ENCODE peak calls at places on chromosome 18, in eight cellular contexts. V is Panc1, A is HCT116, U is GM23338, M is HepG2, C is SK-N-SH, I is K562, W is GM12878. P is an unnamed sample.

GRCh38 chr18:36297419-36298112 is at the start of gene FHOD3:
- DNase-seq in V (no peak), A (no peak), U (peak), M (no peak), C (peak), I (peak), W (no peak), P (no peak)

GRCh38 chr18:2513616-2514015 is 57.7 kb downstream of the METTL4 start:
- DNase-seq in V (no peak), A (no peak), U (no peak), M (no peak), C (no peak), I (no peak), W (no peak), P (no peak)

GRCh38 chr18:41783065-41783818 is 171.8 kb upstream of the PIK3C3 start:
- DNase-seq in V (no peak), A (no peak), U (no peak), M (no peak), C (no peak), I (no peak), W (no peak), P (no peak)

GRCh38 chr18:24268784-24269550 is 128.7 kb downstream of the OSBPL1A start:
- DNase-seq in V (no peak), A (no peak), U (peak), M (no peak), C (no peak), I (no peak), W (no peak), P (no peak)

GRCh38 chr18:37987901-37988300 is 422.3 kb upstream of the CELF4 start:
- DNase-seq in V (no peak), A (no peak), U (no peak), M (no peak), C (no peak), I (no peak), W (no peak), P (no peak)

GRCh38 chr18:42290318-42291307 is 335.6 kb downstream of the PIK3C3 start:
- DNase-seq in V (no peak), A (no peak), U (no peak), M (no peak), C (no peak), I (no peak), W (no peak), P (no peak)

GRCh38 chr18:10524507-10525425 is 1.1 kb upstream of the NAPG start:
- DNase-seq in V (no peak), A (no peak), U (no peak), M (peak), C (no peak), I (no peak), W (no peak), P (peak)

GRCh38 chr18:51339866-51340265 is 142.4 kb upstream of the MEX3C start:
- DNase-seq in V (no peak), A (no peak), U (no peak), M (no peak), C (no peak), I (no peak), W (no peak), P (no peak)

GRCh38 chr18:54229660-54230059 is 5.2 kb upstream of the MBD2 start:
- DNase-seq in V (no peak), A (no peak), U (no peak), M (no peak), C (no peak), I (no peak), W (no peak), P (no peak)

GRCh38 chr18:10419420-10420103 is 34.9 kb upstream of the APCDD1 start:
- DNase-seq in V (no peak), A (no peak), U (no peak), M (no peak), C (no peak), I (no peak), W (no peak), P (no peak)

GRCh38 chr18:61995547-61996062 is 102.8 kb upstream of the RNF152 start:
- DNase-seq in V (no peak), A (no peak), U (no peak), M (no peak), C (no peak), I (no peak), W (no peak), P (no peak)

GRCh38 chr18:47418746-47419145 is 167.3 kb upstream of the SKOR2 start:
- DNase-seq in V (no peak), A (no peak), U (peak), M (no peak), C (no peak), I (no peak), W (no peak), P (no peak)

GRCh38 chr18:8045890-8046289 is 478.8 kb downstream of the PTPRM start:
- DNase-seq in V (no peak), A (peak), U (no peak), M (no peak), C (no peak), I (no peak), W (no peak), P (no peak)

GRCh38 chr18:37432796-37433195 is 132.8 kb downstream of the CELF4 start:
- DNase-seq in V (no peak), A (no peak), U (no peak), M (no peak), C (no peak), I (no peak), W (no peak), P (no peak)

GRCh38 chr18:54224379-54225014 is at the start of gene MBD2:
- DNase-seq in V (peak), A (peak), U (peak), M (peak), C (peak), I (peak), W (peak), P (peak)

DNA sequence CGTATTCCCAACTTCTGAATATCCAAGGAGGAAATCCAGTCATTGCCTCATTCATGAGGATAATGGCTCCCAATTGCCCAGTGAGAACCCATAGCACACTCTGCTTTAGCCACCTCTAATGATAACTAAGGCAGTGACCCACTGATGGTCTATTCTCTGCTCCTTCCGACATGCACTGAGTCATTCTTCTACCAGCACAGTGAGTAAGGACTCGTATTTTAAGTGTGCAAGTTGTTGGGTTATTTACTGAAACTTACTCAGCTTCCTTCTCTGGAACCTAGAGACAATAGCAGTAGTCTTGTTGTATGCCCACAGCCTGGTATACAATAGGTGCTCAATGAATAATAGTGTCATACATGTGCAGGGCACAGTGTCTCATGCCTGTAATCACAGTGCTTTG is 81.1 kb upstream of the ZNF397 start:
- DNase-seq in V (no peak), A (no peak), U (no peak), M (no peak), C (no peak), I (no peak), W (no peak), P (no peak)
- H3K4me3 ChIP-seq in V (no peak), A (no peak), U (no peak), M (no peak), C (no peak), I (no peak), W (no peak), P (no peak)

GRCh38 chr18:49175476-49175875 is 224.7 kb upstream of the SMAD7 start:
- DNase-seq in V (no peak), A (no peak), U (no peak), M (no peak), C (no peak), I (no peak), W (no peak), P (no peak)

GRCh38 chr18:49177812-49178211 is 227.0 kb upstream of the SMAD7 start:
- DNase-seq in V (no peak), A (no peak), U (no peak), M (peak), C (no peak), I (no peak), W (no peak), P (no peak)

GRCh38 chr18:49175071-49175470 is 224.3 kb upstream of the SMAD7 start:
- DNase-seq in V (no peak), A (no peak), U (no peak), M (no peak), C (no peak), I (no peak), W (no peak), P (no peak)

GRCh38 chr18:49178736-49179135 is 228.0 kb upstream of the SMAD7 start:
- DNase-seq in V (no peak), A (peak), U (peak), M (peak), C (peak), I (peak), W (no peak), P (peak)

DNA sequence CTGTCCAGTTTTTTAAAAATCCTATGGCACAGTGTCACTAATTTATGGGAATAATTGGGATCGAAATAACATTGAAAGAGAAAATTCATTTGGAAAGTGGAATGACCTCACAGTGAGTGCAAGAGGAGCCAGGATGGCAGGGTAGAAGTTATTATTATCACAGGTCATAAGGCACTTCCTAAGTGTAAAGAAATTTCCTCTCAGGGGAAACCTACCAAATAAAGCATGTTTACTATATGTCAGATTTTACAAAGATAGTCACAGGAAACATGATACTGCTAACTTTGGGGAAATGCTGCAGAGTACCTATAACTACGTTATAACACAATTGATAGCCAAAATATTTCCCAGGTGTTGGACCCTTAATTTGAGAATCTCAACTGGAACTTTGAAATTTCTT is 226.3 kb upstream of the SMAD7 start:
- DNase-seq in V (no peak), A (no peak), U (no peak), M (no peak), C (no peak), I (no peak), W (no peak), P (no peak)
- TF ChIP-seq POLR2AphosphoS5 in V (no peak), A (no peak), U (no peak), M (no peak), C (no peak), I (no peak), W (no peak), P (no peak)

DNA sequence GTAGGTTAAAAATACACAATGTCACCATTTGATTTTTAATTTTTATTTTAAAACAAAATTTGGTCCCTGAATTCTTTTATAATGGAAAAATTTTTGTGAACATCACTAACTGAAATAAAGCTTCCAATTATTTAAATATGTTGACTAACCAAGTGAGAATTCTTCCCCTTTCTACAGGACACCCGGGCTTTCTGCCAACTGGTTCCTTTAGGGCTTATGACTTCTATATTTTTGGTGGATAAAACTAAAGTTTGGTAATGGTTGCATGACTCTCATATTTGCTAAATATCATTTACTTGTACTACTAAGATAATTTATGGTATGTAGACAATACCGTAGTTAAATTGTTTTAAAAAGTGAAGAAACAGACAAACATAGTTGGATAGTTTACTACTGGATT is 291.0 kb upstream of the DOK6 start:
- DNase-seq in V (no peak), A (no peak), U (no peak), M (no peak), C (no peak), I (no peak), W (no peak), P (no peak)
- TF ChIP-seq REST in V (no peak), A (no peak), U (no peak), M (no peak), C (no peak), I (no peak), W (no peak), P (no peak)

DNA sequence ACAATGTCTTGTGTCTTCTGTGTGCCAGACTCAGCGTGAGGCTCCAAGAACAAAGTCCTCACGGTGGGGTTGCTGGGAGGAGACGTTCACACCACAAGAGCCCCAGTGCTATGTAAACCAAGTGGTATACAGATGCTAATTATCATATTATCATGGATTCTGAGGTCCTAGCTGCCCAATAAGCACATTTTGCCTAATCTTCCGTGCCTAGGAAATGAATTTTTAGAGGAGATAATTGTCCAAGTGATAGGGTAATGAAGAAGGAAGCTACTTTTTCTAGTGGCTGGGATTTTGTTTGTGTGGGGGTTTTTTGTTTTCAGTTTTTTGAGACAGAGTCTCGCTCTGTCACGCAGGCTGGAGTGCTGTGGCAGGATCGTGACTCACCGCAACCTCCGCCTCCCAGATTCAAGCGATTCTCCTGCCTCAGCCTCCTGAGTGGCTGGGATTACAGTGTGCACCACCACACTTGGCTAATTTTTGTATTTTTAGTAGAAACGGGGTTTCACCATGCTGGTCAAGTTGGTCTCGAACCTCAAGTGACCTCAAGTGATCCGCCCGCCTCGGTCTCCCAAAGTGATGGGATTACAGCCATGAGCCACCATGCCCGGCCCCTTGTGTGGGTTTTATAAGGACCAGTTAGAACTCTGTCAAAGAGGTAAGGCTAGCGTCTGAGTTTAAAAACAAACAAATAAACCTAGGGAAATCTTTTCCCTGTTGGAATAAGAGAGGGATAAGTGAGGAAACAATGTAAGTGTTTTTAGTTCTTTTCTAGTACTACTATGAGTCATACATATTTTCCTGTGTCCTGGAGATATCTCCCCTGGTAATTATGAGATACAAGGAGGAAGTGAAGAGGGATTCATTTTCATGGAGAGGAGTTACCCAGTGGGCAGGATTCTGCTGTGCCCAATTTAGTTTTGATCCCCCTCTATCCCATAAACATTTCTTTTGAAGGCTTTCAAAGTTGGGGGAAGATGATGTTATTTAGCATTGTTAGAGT is 9.5 kb upstream of the SMAD7 start:
- DNase-seq in V (no peak), A (no peak), U (peak), M (no peak), C (no peak), I (no peak), W (no peak), P (no peak)
- H3K4me3 ChIP-seq in V (no peak), A (peak), U (peak), M (no peak), C (no peak), I (no peak), W (no peak), P (no peak)

DNA sequence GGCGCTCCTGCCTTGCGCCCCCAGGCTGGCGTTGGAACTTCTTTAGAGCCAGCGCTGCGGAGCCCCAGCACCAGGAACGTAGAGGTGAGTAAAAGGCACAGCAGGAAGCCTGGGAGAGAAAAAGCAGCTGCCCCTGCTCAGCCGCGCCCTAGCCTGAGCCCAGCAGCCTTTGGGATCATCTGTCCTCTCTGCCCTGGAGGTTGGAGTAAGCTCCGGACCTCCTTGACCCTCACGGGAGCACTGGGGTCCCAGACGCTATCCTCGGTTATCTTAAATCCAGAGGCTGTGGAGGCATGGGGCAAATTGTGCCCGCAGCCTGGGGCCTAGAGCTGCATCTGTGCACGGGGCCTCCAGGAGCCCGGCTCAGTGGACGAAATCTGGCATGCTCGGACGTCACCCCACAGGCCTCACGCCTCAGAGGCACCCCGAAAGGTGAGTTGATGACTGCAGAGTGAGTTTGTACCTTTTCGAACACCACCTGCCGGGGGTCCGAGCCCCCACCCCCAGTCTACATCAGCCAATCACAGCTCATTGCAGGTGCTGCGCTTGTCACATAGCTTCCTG is 1.6 kb upstream of the SLC66A2 start:
- DNase-seq in V (no peak), A (no peak), U (peak), M (no peak), C (no peak), I (no peak), W (no peak), P (no peak)
- TF ChIP-seq POLR2AphosphoS5 in V (no peak), A (no peak), U (no peak), M (no peak), C (no peak), I (no peak), W (no peak), P (no peak)

DNA sequence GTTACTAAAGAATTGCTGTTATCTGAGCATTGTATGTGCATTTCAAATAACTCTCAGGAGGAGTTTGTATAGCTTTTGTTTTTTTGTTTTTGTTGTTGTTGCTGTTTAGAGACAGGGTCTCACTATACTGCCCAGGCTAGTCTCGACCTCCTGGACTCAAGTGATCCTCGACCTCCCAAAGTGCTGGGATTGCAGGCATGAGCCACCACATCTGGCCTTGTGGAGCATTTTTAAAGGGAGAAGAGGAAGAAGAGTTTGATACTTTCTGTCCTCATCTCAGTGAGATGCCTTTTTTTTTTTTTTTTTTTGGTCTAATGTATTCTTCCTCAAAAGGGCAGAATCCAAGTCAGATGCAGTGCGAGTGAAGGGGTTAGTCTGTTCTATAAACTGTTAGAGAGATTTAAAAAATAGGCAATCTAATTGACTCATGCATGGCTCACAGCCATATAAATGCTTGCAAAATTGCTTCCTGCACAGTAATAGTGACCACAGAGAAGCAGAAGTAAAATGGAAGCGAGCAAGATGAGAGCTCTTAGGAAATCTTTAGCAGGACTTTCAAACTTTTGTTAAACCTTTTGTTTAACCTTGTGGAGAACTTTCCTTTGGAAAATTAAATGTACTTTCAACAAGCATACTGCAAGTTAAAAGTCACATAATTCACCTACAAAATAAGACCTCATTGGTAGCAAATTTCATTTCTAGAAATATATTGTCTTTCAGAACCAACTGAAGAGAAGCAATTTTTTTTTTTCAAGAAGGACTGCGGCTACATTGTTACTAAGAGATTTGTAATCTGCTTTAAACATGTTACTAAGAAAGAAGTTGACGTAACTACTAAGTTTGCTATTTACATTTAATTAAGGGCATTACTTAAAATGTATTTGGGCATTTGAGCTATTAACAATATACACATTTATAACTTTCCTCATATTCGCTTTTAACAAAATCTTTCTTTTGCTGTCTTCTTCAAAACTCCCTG is 52.3 kb upstream of the ROCK1 start:
- DNase-seq in V (peak), A (no peak), U (no peak), M (no peak), C (no peak), I (no peak), W (no peak), P (peak)
- TF ChIP-seq REST in V (no peak), A (no peak), U (no peak), M (no peak), C (no peak), I (no peak), W (no peak), P (peak)

GRCh38 chr18:57210711-57211411 is 64.0 kb downstream of the BOD1L2 start:
- DNase-seq in V (no peak), A (no peak), U (no peak), M (peak), C (no peak), I (no peak), W (no peak), P (no peak)
- H3K4me3 ChIP-seq in V (no peak), A (peak), U (peak), M (no peak), C (no peak), I (no peak), W (no peak), P (no peak)

GRCh38 chr18:21306368-21306767 is 64.3 kb downstream of the GREB1L start:
- DNase-seq in V (no peak), A (no peak), U (no peak), M (no peak), C (no peak), I (no peak), W (no peak), P (no peak)
- TF ChIP-seq POLR2AphosphoS5 in V (no peak), A (no peak), U (no peak), M (no peak), C (no peak), I (no peak), W (no peak), P (no peak)